ENCODE peak calls at places on chromosome 22, in ten cellular contexts. U, C, M, B, S, L, O, H, Q and P are unnamed samples.

GRCh38 chr22:42265321-42265720 is 5.1 kb downstream of the TCF20 start:
- DNase-seq in U (no peak), C (no peak), M (no peak), B (no peak), S (no peak), L (no peak), O (no peak), H (no peak), Q (no peak), P (no peak)

GRCh38 chr22:43432883-43433415 is 21.1 kb downstream of the MPPED1 start:
- DNase-seq in U (no peak), C (no peak), M (no peak), B (no peak), S (peak; percentile 25), L (no peak), O (no peak), H (no peak), Q (no peak), P (no peak)

GRCh38 chr22:22941831-22942510 is 54.4 kb downstream of the IGLL5 start:
- DNase-seq in U (no peak), C (no peak), M (no peak), B (no peak), S (peak; percentile 10), L (no peak), O (peak; percentile 15), H (no peak), Q (no peak), P (no peak)

GRCh38 chr22:21031545-21032036 is 770 bp downstream of the SLC7A4 start:
- DNase-seq in U (no peak), C (no peak), M (no peak), B (no peak), S (no peak), L (no peak), O (no peak), H (no peak), Q (no peak), P (no peak)

GRCh38 chr22:32967285-32968101 is 90.7 kb downstream of the SYN3 start:
- DNase-seq in U (no peak), C (no peak), M (no peak), B (peak; percentile 76), S (no peak), L (no peak), O (no peak), H (no peak), Q (peak; percentile 83), P (no peak)

GRCh38 chr22:32801001-32801435 is 487 bp upstream of the TIMP3 start:
- DNase-seq in U (no peak), C (no peak), M (no peak), B (no peak), S (no peak), L (no peak), O (no peak), H (peak; percentile 35), Q (no peak), P (no peak)

GRCh38 chr22:25153961-25154685 is 45.5 kb upstream of the CRYBB3 start:
- DNase-seq in U (peak; percentile 93), C (no peak), M (no peak), B (peak; percentile 42), S (no peak), L (peak; percentile 26), O (no peak), H (peak; percentile 50), Q (peak; percentile 32), P (no peak)

GRCh38 chr22:26612652-26613051 is 5.2 kb downstream of the CRYBB1 start:
- DNase-seq in U (no peak), C (no peak), M (no peak), B (no peak), S (no peak), L (no peak), O (no peak), H (no peak), Q (no peak), P (no peak)

GRCh38 chr22:37479196-37479595 is 7.0 kb downstream of the MFNG start:
- DNase-seq in U (no peak), C (peak; percentile 61), M (no peak), B (no peak), S (no peak), L (no peak), O (no peak), H (no peak), Q (no peak), P (no peak)

GRCh38 chr22:37474447-37475090 is 11.6 kb downstream of the MFNG start:
- DNase-seq in U (no peak), C (peak; percentile 32), M (no peak), B (no peak), S (no peak), L (no peak), O (no peak), H (no peak), Q (no peak), P (no peak)

GRCh38 chr22:37480387-37481346 is 5.5 kb downstream of the MFNG start:
- DNase-seq in U (no peak), C (no peak), M (no peak), B (no peak), S (no peak), L (no peak), O (no peak), H (no peak), Q (no peak), P (no peak)

GRCh38 chr22:37473437-37473946 is 12.7 kb downstream of the MFNG start:
- DNase-seq in U (no peak), C (peak; percentile 38), M (no peak), B (no peak), S (no peak), L (no peak), O (no peak), H (no peak), Q (no peak), P (no peak)

DNA sequence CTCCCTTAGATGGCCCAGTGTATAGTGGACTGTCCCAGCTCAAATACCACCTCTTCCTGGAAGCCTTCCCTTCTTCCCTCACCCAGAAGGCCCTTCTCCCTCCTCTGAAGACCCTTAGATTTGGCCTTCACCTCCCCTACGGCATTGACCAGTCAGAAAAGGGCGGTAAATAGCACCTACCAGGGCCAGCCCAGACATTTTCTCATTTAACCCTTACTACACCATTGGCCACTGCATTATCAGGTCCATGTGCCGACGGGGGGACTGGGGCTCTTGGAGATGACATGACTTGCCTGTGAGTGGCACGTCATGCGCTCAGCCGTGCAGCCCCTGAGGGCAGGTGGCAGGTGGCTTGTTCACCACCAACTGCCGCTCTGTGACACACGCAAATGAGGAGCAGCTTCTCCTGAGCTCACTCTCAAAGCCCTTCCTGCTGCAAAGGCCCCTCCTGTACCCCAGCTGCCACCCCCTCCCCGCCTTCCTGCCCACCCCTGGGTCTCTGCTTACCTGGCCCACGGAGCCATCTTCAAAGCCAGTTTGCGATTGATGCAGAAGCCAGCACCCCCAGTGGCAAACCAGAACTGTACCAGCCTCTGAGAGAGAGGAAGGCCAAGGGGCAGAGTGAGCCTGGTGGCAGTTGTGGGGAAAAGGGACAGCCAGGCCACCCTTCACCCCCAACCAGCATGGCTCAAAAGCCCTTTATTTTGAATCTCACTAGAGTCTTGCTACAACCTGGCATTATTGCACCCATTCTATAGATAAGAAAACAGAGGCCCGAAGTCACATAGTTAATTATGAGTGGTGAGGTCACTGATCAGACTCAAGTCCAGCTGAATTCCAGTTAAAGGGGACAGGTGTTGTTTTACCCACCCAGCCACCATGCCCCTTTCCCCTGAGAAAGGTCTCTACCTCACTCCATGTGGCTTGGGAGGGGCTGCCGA is 9.5 kb downstream of the MFNG start:
- DNase-seq in U (no peak), C (no peak), M (no peak), B (no peak), S (no peak), L (no peak), O (no peak), H (no peak), Q (no peak), P (no peak)
- TF ChIP-seq CTCF in U (no peak), C (no peak), M (no peak), B (no peak), S (no peak), L (no peak), O (no peak), H (no peak), Q (no peak), P (no peak)

GRCh38 chr22:35761037-35761436 is 43.4 kb downstream of the APOL5 start:
- DNase-seq in U (peak; percentile 41), C (no peak), M (no peak), B (no peak), S (no peak), L (peak; percentile 33), O (no peak), H (peak; percentile 57), Q (no peak), P (no peak)
- TF ChIP-seq CTCF in U (peak; percentile 37), C (no peak), M (no peak), B (peak; percentile 48), S (peak; percentile 20), L (peak; percentile 30), O (no peak), H (peak; percentile 49), Q (peak; percentile 55), P (no peak)

GRCh38 chr22:30600925-30601324 is 6.0 kb upstream of the TCN2 start:
- DNase-seq in U (no peak), C (no peak), M (no peak), B (no peak), S (no peak), L (no peak), O (no peak), H (no peak), Q (no peak), P (no peak)

GRCh38 chr22:30601464-30601863 is 5.5 kb upstream of the TCN2 start:
- DNase-seq in U (no peak), C (no peak), M (no peak), B (no peak), S (no peak), L (no peak), O (no peak), H (no peak), Q (no peak), P (no peak)

GRCh38 chr22:30596199-30596598 is 4.5 kb upstream of the PES1 start:
- DNase-seq in U (no peak), C (no peak), M (no peak), B (no peak), S (no peak), L (no peak), O (no peak), H (no peak), Q (no peak), P (no peak)

GRCh38 chr22:30596886-30597285 is 5.2 kb upstream of the PES1 start:
- DNase-seq in U (no peak), C (no peak), M (no peak), B (no peak), S (no peak), L (no peak), O (no peak), H (no peak), Q (no peak), P (no peak)

DNA sequence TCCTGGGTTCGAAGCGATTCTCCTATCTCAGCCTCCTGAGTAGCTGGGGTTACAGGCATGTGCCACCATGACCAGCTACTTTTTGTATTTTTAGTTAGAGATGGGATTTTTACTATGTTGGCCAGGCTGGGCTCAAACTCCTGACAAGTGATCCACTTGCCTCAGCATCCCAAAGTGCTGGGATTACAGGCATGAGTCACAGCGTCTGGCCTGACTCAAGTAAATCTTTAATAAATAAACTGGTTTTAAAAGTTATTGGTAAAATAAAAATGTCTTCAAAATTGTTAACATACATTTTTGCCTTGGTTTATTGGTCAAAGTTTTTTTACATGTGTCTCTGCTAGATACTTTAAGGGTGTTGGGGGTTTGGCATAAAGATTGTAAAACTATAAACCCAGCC is 7.3 kb upstream of the PES1 start:
- DNase-seq in U (no peak), C (no peak), M (no peak), B (no peak), S (no peak), L (no peak), O (no peak), H (no peak), Q (no peak), P (no peak)
- TF ChIP-seq CTCF in U (no peak), C (no peak), M (no peak), B (no peak), S (no peak), L (no peak), O (no peak), H (no peak), Q (no peak), P (no peak)

DNA sequence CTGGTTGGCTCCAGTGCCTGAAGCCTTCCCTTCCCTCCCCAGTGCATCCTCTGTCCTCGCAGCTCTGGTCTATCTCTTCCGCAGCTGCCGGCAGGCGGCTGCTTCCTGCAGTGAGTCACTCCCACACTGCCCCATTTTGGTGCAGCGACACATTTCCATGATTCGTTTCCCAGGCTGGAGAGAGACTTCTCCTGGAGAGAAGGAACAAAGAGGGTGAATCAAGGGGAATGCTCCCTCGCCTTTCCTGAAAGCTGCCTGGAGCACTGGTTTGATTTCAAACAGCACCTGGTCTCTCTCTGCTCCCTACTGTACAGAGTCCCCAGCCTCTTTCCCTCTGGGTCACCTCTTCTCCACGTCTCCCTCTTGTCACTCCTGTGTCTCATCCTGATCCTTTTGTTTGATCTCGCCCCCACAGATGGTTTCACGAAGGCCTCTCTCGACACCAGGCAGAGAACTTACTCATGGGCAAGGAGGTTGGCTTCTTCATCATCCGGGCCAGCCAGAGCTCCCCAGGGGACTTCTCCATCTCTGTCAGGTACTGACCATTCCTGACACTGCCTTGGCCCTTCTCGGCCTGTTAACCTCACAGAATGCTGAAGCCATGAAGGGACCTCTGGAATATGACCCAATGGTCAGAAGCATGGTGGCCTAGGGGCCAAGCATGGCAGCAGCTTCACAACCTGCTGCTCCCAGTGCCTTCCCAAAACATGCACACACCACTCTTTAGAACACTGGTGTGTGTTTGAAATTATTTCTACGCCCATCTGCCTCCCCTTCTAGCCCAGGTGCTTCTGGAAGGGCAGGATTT is at the start of gene TMA7B:
- DNase-seq in U (peak; percentile 70), C (no peak), M (no peak), B (no peak), S (peak; percentile 77), L (peak; percentile 71), O (no peak), H (peak; percentile 62), Q (no peak), P (no peak)
- TF ChIP-seq CTCF in U (peak; percentile 54), C (no peak), M (no peak), B (peak; percentile 40), S (no peak), L (peak; percentile 44), O (no peak), H (peak; percentile 64), Q (peak; percentile 39), P (no peak)